ENCODE peak calls at places on chromosomes 16 and 17, in four cellular contexts. One of them, this sample, is unnamed.

GRCh38 chr17:82313195-82314011 is 4.0 kb downstream of the CD7 start:
- DNase-seq in NCI-H524: no peak
- DNase-seq in activated CD4-positive, alpha-beta T cell treated with anti-CD3 and anti-CD28 coated beads for 24 hours: no peak
- DNase-seq in activated T-cell treated with anti-CD3 and anti-CD28 coated beads, Interleukin-2, amount 50 U/mL, for 72 hours: no peak
- DNase-seq in this sample: no peak

GRCh38 chr16:90022209-90023077 is 3.2 kb upstream of the DBNDD1 start:
- DNase-seq in NCI-H524: peak; percentile 92
- DNase-seq in activated CD4-positive, alpha-beta T cell treated with anti-CD3 and anti-CD28 coated beads for 24 hours: peak; percentile 66
- DNase-seq in activated T-cell treated with anti-CD3 and anti-CD28 coated beads, Interleukin-2, amount 50 U/mL, for 72 hours: peak; percentile 91
- DNase-seq in this sample: peak; percentile 84

GRCh38 chr16:53018834-53019416 is 33.8 kb downstream of the CHD9NB start:
- DNase-seq in NCI-H524: no peak
- DNase-seq in activated CD4-positive, alpha-beta T cell treated with anti-CD3 and anti-CD28 coated beads for 24 hours: no peak
- DNase-seq in activated T-cell treated with anti-CD3 and anti-CD28 coated beads, Interleukin-2, amount 50 U/mL, for 72 hours: no peak
- DNase-seq in this sample: no peak

GRCh38 chr17:80359422-80360110 is 55.4 kb upstream of the ENDOV start:
- DNase-seq in NCI-H524: no peak
- DNase-seq in activated CD4-positive, alpha-beta T cell treated with anti-CD3 and anti-CD28 coated beads for 24 hours: no peak
- DNase-seq in activated T-cell treated with anti-CD3 and anti-CD28 coated beads, Interleukin-2, amount 50 U/mL, for 72 hours: no peak
- DNase-seq in this sample: no peak

GRCh38 chr17:78127888-78128615 is 503 bp downstream of the TMC6 start:
- DNase-seq in NCI-H524: peak; percentile 30
- DNase-seq in activated CD4-positive, alpha-beta T cell treated with anti-CD3 and anti-CD28 coated beads for 24 hours: no peak
- DNase-seq in activated T-cell treated with anti-CD3 and anti-CD28 coated beads, Interleukin-2, amount 50 U/mL, for 72 hours: no peak
- DNase-seq in this sample: no peak

GRCh38 chr17:81340606-81341346 is 45.7 kb upstream of the SLC38A10 start:
- DNase-seq in NCI-H524: no peak
- DNase-seq in activated CD4-positive, alpha-beta T cell treated with anti-CD3 and anti-CD28 coated beads for 24 hours: no peak
- DNase-seq in activated T-cell treated with anti-CD3 and anti-CD28 coated beads, Interleukin-2, amount 50 U/mL, for 72 hours: no peak
- DNase-seq in this sample: no peak

GRCh38 chr16:76976101-76976500 is 214.9 kb upstream of the MON1B start:
- DNase-seq in NCI-H524: no peak
- DNase-seq in activated CD4-positive, alpha-beta T cell treated with anti-CD3 and anti-CD28 coated beads for 24 hours: no peak
- DNase-seq in activated T-cell treated with anti-CD3 and anti-CD28 coated beads, Interleukin-2, amount 50 U/mL, for 72 hours: no peak
- DNase-seq in this sample: no peak

GRCh38 chr16:68792465-68793324 is 50.6 kb upstream of the TANGO6 start:
- DNase-seq in NCI-H524: no peak
- DNase-seq in activated CD4-positive, alpha-beta T cell treated with anti-CD3 and anti-CD28 coated beads for 24 hours: no peak
- DNase-seq in activated T-cell treated with anti-CD3 and anti-CD28 coated beads, Interleukin-2, amount 50 U/mL, for 72 hours: no peak
- DNase-seq in this sample: no peak

GRCh38 chr16:1929578-1930337 is 11.5 kb upstream of the HS3ST6 start:
- DNase-seq in NCI-H524: peak; percentile 82
- DNase-seq in activated CD4-positive, alpha-beta T cell treated with anti-CD3 and anti-CD28 coated beads for 24 hours: peak; percentile 92
- DNase-seq in activated T-cell treated with anti-CD3 and anti-CD28 coated beads, Interleukin-2, amount 50 U/mL, for 72 hours: peak; percentile 99
- DNase-seq in this sample: peak; percentile 100

GRCh38 chr17:44522883-44523671 is 19.9 kb upstream of the GPATCH8 start:
- DNase-seq in NCI-H524: peak; percentile 67
- DNase-seq in activated CD4-positive, alpha-beta T cell treated with anti-CD3 and anti-CD28 coated beads for 24 hours: peak; percentile 31
- DNase-seq in activated T-cell treated with anti-CD3 and anti-CD28 coated beads, Interleukin-2, amount 50 U/mL, for 72 hours: peak; percentile 79
- DNase-seq in this sample: peak; percentile 42

GRCh38 chr17:35727635-35728034 is 3.8 kb upstream of the RASL10B start:
- DNase-seq in NCI-H524: no peak
- DNase-seq in activated CD4-positive, alpha-beta T cell treated with anti-CD3 and anti-CD28 coated beads for 24 hours: no peak
- DNase-seq in activated T-cell treated with anti-CD3 and anti-CD28 coated beads, Interleukin-2, amount 50 U/mL, for 72 hours: no peak
- DNase-seq in this sample: no peak

GRCh38 chr16:29854520-29855100 is 8.4 kb downstream of the CDIPT start:
- DNase-seq in NCI-H524: peak; percentile 28
- DNase-seq in activated CD4-positive, alpha-beta T cell treated with anti-CD3 and anti-CD28 coated beads for 24 hours: no peak
- DNase-seq in activated T-cell treated with anti-CD3 and anti-CD28 coated beads, Interleukin-2, amount 50 U/mL, for 72 hours: no peak
- DNase-seq in this sample: no peak

GRCh38 chr16:82801361-82801760 is 174.6 kb downstream of the CDH13 start:
- DNase-seq in NCI-H524: no peak
- DNase-seq in activated CD4-positive, alpha-beta T cell treated with anti-CD3 and anti-CD28 coated beads for 24 hours: no peak
- DNase-seq in activated T-cell treated with anti-CD3 and anti-CD28 coated beads, Interleukin-2, amount 50 U/mL, for 72 hours: peak; percentile 31
- DNase-seq in this sample: peak; percentile 3

GRCh38 chr17:76155988-76156661 is 15.1 kb upstream of the FOXJ1 start:
- DNase-seq in NCI-H524: peak; percentile 80
- DNase-seq in activated CD4-positive, alpha-beta T cell treated with anti-CD3 and anti-CD28 coated beads for 24 hours: no peak
- DNase-seq in activated T-cell treated with anti-CD3 and anti-CD28 coated beads, Interleukin-2, amount 50 U/mL, for 72 hours: no peak
- DNase-seq in this sample: no peak

This sample was measured in stimulated activated effector memory CD8-positive, alpha-beta T cell treated with anti-CD3 and anti-CD28 coated beads, Interleukin-12 subunit alpha, Interleukin-12 subunit beta, amount 100 ng/mL, for 72 hours.